ENCODE peak calls at places on chromosomes 5 and 9, in ten cellular contexts. One of them, this sample, is unnamed.

GRCh38 chr5:172179032-172179989 is 8.7 kb downstream of the STK10 start:
- DNase-seq in MM.1S: peak; percentile 73
- DNase-seq in HCT116: no peak
- DNase-seq in lower lobe of right lung: no peak
- DNase-seq in astrocyte of the spinal cord: peak; percentile 74
- DNase-seq in fibroblast of mammary gland: peak; percentile 30
- DNase-seq in BE2C: no peak
- DNase-seq in choroid plexus epithelial cell: peak; percentile 79
- DNase-seq in heart left ventricle: peak; percentile 57
- DNase-seq in cardiac fibroblast: peak; percentile 59
- DNase-seq in this sample: no peak

GRCh38 chr9:21028476-21028875 is 3.0 kb downstream of the HACD4 start:
- DNase-seq in MM.1S: no peak
- DNase-seq in HCT116: no peak
- DNase-seq in lower lobe of right lung: no peak
- DNase-seq in astrocyte of the spinal cord: peak; percentile 18
- DNase-seq in fibroblast of mammary gland: peak; percentile 16
- DNase-seq in BE2C: no peak
- DNase-seq in choroid plexus epithelial cell: no peak
- DNase-seq in heart left ventricle: no peak
- DNase-seq in cardiac fibroblast: peak; percentile 12
- DNase-seq in this sample: no peak

GRCh38 chr5:28110756-28111155 is 1072.4 kb upstream of the CDH9 start:
- DNase-seq in MM.1S: no peak
- DNase-seq in HCT116: no peak
- DNase-seq in lower lobe of right lung: no peak
- DNase-seq in astrocyte of the spinal cord: no peak
- DNase-seq in fibroblast of mammary gland: no peak
- DNase-seq in BE2C: no peak
- DNase-seq in choroid plexus epithelial cell: no peak
- DNase-seq in heart left ventricle: no peak
- DNase-seq in cardiac fibroblast: no peak
- DNase-seq in this sample: no peak

GRCh38 chr9:75457474-75458011 is 369.2 kb downstream of the OSTF1 start:
- DNase-seq in MM.1S: no peak
- DNase-seq in HCT116: no peak
- DNase-seq in lower lobe of right lung: no peak
- DNase-seq in astrocyte of the spinal cord: no peak
- DNase-seq in fibroblast of mammary gland: no peak
- DNase-seq in BE2C: no peak
- DNase-seq in choroid plexus epithelial cell: no peak
- DNase-seq in heart left ventricle: no peak
- DNase-seq in cardiac fibroblast: no peak
- DNase-seq in this sample: no peak

GRCh38 chr5:10556331-10556807 is 7.5 kb upstream of the ANKRD33B start:
- DNase-seq in MM.1S: no peak
- DNase-seq in HCT116: no peak
- DNase-seq in lower lobe of right lung: no peak
- DNase-seq in astrocyte of the spinal cord: peak; percentile 69
- DNase-seq in fibroblast of mammary gland: peak; percentile 88
- DNase-seq in BE2C: no peak
- DNase-seq in choroid plexus epithelial cell: peak; percentile 71
- DNase-seq in heart left ventricle: no peak
- DNase-seq in cardiac fibroblast: peak; percentile 75
- DNase-seq in this sample: no peak

GRCh38 chr5:96609369-96609768 is 52.8 kb upstream of the CAST start:
- DNase-seq in MM.1S: no peak
- DNase-seq in HCT116: no peak
- DNase-seq in lower lobe of right lung: no peak
- DNase-seq in astrocyte of the spinal cord: no peak
- DNase-seq in fibroblast of mammary gland: peak; percentile 25
- DNase-seq in BE2C: no peak
- DNase-seq in choroid plexus epithelial cell: peak; percentile 34
- DNase-seq in heart left ventricle: no peak
- DNase-seq in cardiac fibroblast: peak; percentile 40
- DNase-seq in this sample: no peak

GRCh38 chr5:9497347-9497746 is 48.5 kb downstream of the SEMA5A start:
- DNase-seq in MM.1S: no peak
- DNase-seq in HCT116: no peak
- DNase-seq in lower lobe of right lung: no peak
- DNase-seq in astrocyte of the spinal cord: no peak
- DNase-seq in fibroblast of mammary gland: no peak
- DNase-seq in BE2C: no peak
- DNase-seq in choroid plexus epithelial cell: no peak
- DNase-seq in heart left ventricle: no peak
- DNase-seq in cardiac fibroblast: no peak
- DNase-seq in this sample: no peak

GRCh38 chr9:70563437-70564204 is 149.2 kb upstream of the KLF9 start:
- DNase-seq in MM.1S: peak; percentile 87
- DNase-seq in HCT116: no peak
- DNase-seq in lower lobe of right lung: no peak
- DNase-seq in astrocyte of the spinal cord: peak; percentile 91
- DNase-seq in fibroblast of mammary gland: peak; percentile 82
- DNase-seq in BE2C: no peak
- DNase-seq in choroid plexus epithelial cell: peak; percentile 88
- DNase-seq in heart left ventricle: no peak
- DNase-seq in cardiac fibroblast: peak; percentile 60
- DNase-seq in this sample: no peak

GRCh38 chr5:95647886-95648860 is 1.6 kb downstream of the RFESD start:
- DNase-seq in MM.1S: no peak
- DNase-seq in HCT116: no peak
- DNase-seq in lower lobe of right lung: no peak
- DNase-seq in astrocyte of the spinal cord: no peak
- DNase-seq in fibroblast of mammary gland: no peak
- DNase-seq in BE2C: no peak
- DNase-seq in choroid plexus epithelial cell: peak; percentile 44
- DNase-seq in heart left ventricle: no peak
- DNase-seq in cardiac fibroblast: peak; percentile 14
- DNase-seq in this sample: no peak

GRCh38 chr5:54668096-54668495 is 150.5 kb downstream of the SNX18 start:
- DNase-seq in MM.1S: no peak
- DNase-seq in HCT116: no peak
- DNase-seq in lower lobe of right lung: no peak
- DNase-seq in astrocyte of the spinal cord: no peak
- DNase-seq in fibroblast of mammary gland: no peak
- DNase-seq in BE2C: no peak
- DNase-seq in choroid plexus epithelial cell: no peak
- DNase-seq in heart left ventricle: no peak
- DNase-seq in cardiac fibroblast: no peak
- DNase-seq in this sample: no peak

GRCh38 chr9:138075496-138075895 is 197.9 kb downstream of the CACNA1B start:
- DNase-seq in MM.1S: no peak
- DNase-seq in HCT116: no peak
- DNase-seq in lower lobe of right lung: no peak
- DNase-seq in astrocyte of the spinal cord: no peak
- DNase-seq in fibroblast of mammary gland: no peak
- DNase-seq in BE2C: no peak
- DNase-seq in choroid plexus epithelial cell: no peak
- DNase-seq in heart left ventricle: no peak
- DNase-seq in cardiac fibroblast: no peak
- DNase-seq in this sample: no peak

GRCh38 chr5:97427235-97427634 is 244.2 kb upstream of the RIOK2 start:
- DNase-seq in MM.1S: no peak
- DNase-seq in HCT116: no peak
- DNase-seq in lower lobe of right lung: no peak
- DNase-seq in astrocyte of the spinal cord: no peak
- DNase-seq in fibroblast of mammary gland: no peak
- DNase-seq in BE2C: no peak
- DNase-seq in choroid plexus epithelial cell: no peak
- DNase-seq in heart left ventricle: no peak
- DNase-seq in cardiac fibroblast: no peak
- DNase-seq in this sample: no peak

GRCh38 chr5:61823796-61824195 is 482.2 kb upstream of the KIF2A start:
- DNase-seq in MM.1S: no peak
- DNase-seq in HCT116: no peak
- DNase-seq in lower lobe of right lung: no peak
- DNase-seq in astrocyte of the spinal cord: no peak
- DNase-seq in fibroblast of mammary gland: no peak
- DNase-seq in BE2C: no peak
- DNase-seq in choroid plexus epithelial cell: no peak
- DNase-seq in heart left ventricle: no peak
- DNase-seq in cardiac fibroblast: no peak
- DNase-seq in this sample: no peak

GRCh38 chr9:120921751-120922181 is 4.8 kb downstream of the TRAF1 start:
- DNase-seq in MM.1S: no peak
- DNase-seq in HCT116: no peak
- DNase-seq in lower lobe of right lung: no peak
- DNase-seq in astrocyte of the spinal cord: no peak
- DNase-seq in fibroblast of mammary gland: no peak
- DNase-seq in BE2C: peak; percentile 53
- DNase-seq in choroid plexus epithelial cell: no peak
- DNase-seq in heart left ventricle: no peak
- DNase-seq in cardiac fibroblast: no peak
- DNase-seq in this sample: no peak

GRCh38 chr5:176181271-176181855 is 56.9 kb upstream of the SIMC1 start:
- DNase-seq in MM.1S: no peak
- DNase-seq in HCT116: no peak
- DNase-seq in lower lobe of right lung: no peak
- DNase-seq in astrocyte of the spinal cord: no peak
- DNase-seq in fibroblast of mammary gland: no peak
- DNase-seq in BE2C: no peak
- DNase-seq in choroid plexus epithelial cell: no peak
- DNase-seq in heart left ventricle: no peak
- DNase-seq in cardiac fibroblast: no peak
- DNase-seq in this sample: no peak

GRCh38 chr9:36946653-36947052 is 87.4 kb downstream of the PAX5 start:
- DNase-seq in MM.1S: no peak
- DNase-seq in HCT116: no peak
- DNase-seq in lower lobe of right lung: no peak
- DNase-seq in astrocyte of the spinal cord: peak; percentile 13
- DNase-seq in fibroblast of mammary gland: peak; percentile 41
- DNase-seq in BE2C: no peak
- DNase-seq in choroid plexus epithelial cell: no peak
- DNase-seq in heart left ventricle: no peak
- DNase-seq in cardiac fibroblast: peak; percentile 13
- DNase-seq in this sample: no peak

GRCh38 chr9:36949470-36949869 is 84.6 kb downstream of the PAX5 start:
- DNase-seq in MM.1S: no peak
- DNase-seq in HCT116: no peak
- DNase-seq in lower lobe of right lung: no peak
- DNase-seq in astrocyte of the spinal cord: no peak
- DNase-seq in fibroblast of mammary gland: no peak
- DNase-seq in BE2C: no peak
- DNase-seq in choroid plexus epithelial cell: no peak
- DNase-seq in heart left ventricle: no peak
- DNase-seq in cardiac fibroblast: no peak
- DNase-seq in this sample: no peak

GRCh38 chr9:36948051-36948450 is 86.0 kb downstream of the PAX5 start:
- DNase-seq in MM.1S: no peak
- DNase-seq in HCT116: no peak
- DNase-seq in lower lobe of right lung: no peak
- DNase-seq in astrocyte of the spinal cord: no peak
- DNase-seq in fibroblast of mammary gland: no peak
- DNase-seq in BE2C: no peak
- DNase-seq in choroid plexus epithelial cell: no peak
- DNase-seq in heart left ventricle: no peak
- DNase-seq in cardiac fibroblast: no peak
- DNase-seq in this sample: no peak

GRCh38 chr9:36945999-36946398 is 88.1 kb downstream of the PAX5 start:
- DNase-seq in MM.1S: no peak
- DNase-seq in HCT116: no peak
- DNase-seq in lower lobe of right lung: no peak
- DNase-seq in astrocyte of the spinal cord: no peak
- DNase-seq in fibroblast of mammary gland: no peak
- DNase-seq in BE2C: no peak
- DNase-seq in choroid plexus epithelial cell: no peak
- DNase-seq in heart left ventricle: no peak
- DNase-seq in cardiac fibroblast: no peak
- DNase-seq in this sample: no peak

GRCh38 chr9:36950389-36950788 is 83.7 kb downstream of the PAX5 start:
- DNase-seq in MM.1S: no peak
- DNase-seq in HCT116: no peak
- DNase-seq in lower lobe of right lung: no peak
- DNase-seq in astrocyte of the spinal cord: no peak
- DNase-seq in fibroblast of mammary gland: no peak
- DNase-seq in BE2C: no peak
- DNase-seq in choroid plexus epithelial cell: no peak
- DNase-seq in heart left ventricle: no peak
- DNase-seq in cardiac fibroblast: no peak
- DNase-seq in this sample: no peak
- H3K4me3 ChIP-seq in MM.1S: no peak overlapping the region
- H3K4me3 ChIP-seq in HCT116: no peak overlapping the region
- H3K4me3 ChIP-seq in lower lobe of right lung: no peak overlapping the region
- H3K4me3 ChIP-seq in astrocyte of the spinal cord: no peak overlapping the region
- H3K4me3 ChIP-seq in fibroblast of mammary gland: no peak overlapping the region
- H3K4me3 ChIP-seq in BE2C: no peak overlapping the region
- H3K4me3 ChIP-seq in choroid plexus epithelial cell: no peak overlapping the region
- H3K4me3 ChIP-seq in heart left ventricle: no peak overlapping the region
- H3K4me3 ChIP-seq in cardiac fibroblast: no peak overlapping the region
- H3K4me3 ChIP-seq in this sample: no peak overlapping the region

GRCh38 chr5:82885657-82886389 is 191.4 kb downstream of the TMEM167A start:
- DNase-seq in MM.1S: peak; percentile 19
- DNase-seq in HCT116: no peak
- DNase-seq in lower lobe of right lung: no peak
- DNase-seq in astrocyte of the spinal cord: peak; percentile 80
- DNase-seq in fibroblast of mammary gland: peak; percentile 58
- DNase-seq in BE2C: peak; percentile 12
- DNase-seq in choroid plexus epithelial cell: peak; percentile 13
- DNase-seq in heart left ventricle: no peak
- DNase-seq in cardiac fibroblast: peak; percentile 29
- DNase-seq in this sample: no peak
- TF ChIP-seq CTCF in MM.1S: peak; percentile 45
- TF ChIP-seq CTCF in HCT116: peak; percentile 19
- TF ChIP-seq CTCF in lower lobe of right lung: no peak
- TF ChIP-seq CTCF in astrocyte of the spinal cord: no peak
- TF ChIP-seq CTCF in fibroblast of mammary gland: no peak
- TF ChIP-seq CTCF in BE2C: peak; percentile 30
- TF ChIP-seq CTCF in choroid plexus epithelial cell: peak; percentile 5
- TF ChIP-seq CTCF in heart left ventricle: no peak
- TF ChIP-seq CTCF in cardiac fibroblast: no peak
- TF ChIP-seq CTCF in this sample: no peak

GRCh38 chr5:88889165-88890069 is 6.4 kb upstream of the MEF2C start:
- DNase-seq in MM.1S: peak; percentile 89
- DNase-seq in HCT116: no peak
- DNase-seq in lower lobe of right lung: peak; percentile 77
- DNase-seq in astrocyte of the spinal cord: peak; percentile 62
- DNase-seq in fibroblast of mammary gland: peak; percentile 34
- DNase-seq in BE2C: no peak
- DNase-seq in choroid plexus epithelial cell: peak; percentile 40
- DNase-seq in heart left ventricle: peak; percentile 70
- DNase-seq in cardiac fibroblast: peak; percentile 56
- DNase-seq in this sample: no peak
- H3K4me3 ChIP-seq in MM.1S: peak overlapping the region; percentile 79
- H3K4me3 ChIP-seq in HCT116: no peak overlapping the region
- H3K4me3 ChIP-seq in lower lobe of right lung: peak overlapping the region; percentile 63
- H3K4me3 ChIP-seq in astrocyte of the spinal cord: peak overlapping the region; percentile 65
- H3K4me3 ChIP-seq in fibroblast of mammary gland: peak overlapping the region; percentile 68
- H3K4me3 ChIP-seq in BE2C: no peak overlapping the region
- H3K4me3 ChIP-seq in choroid plexus epithelial cell: peak overlapping the region; percentile 59
- H3K4me3 ChIP-seq in heart left ventricle: peak overlapping the region; percentile 65
- H3K4me3 ChIP-seq in cardiac fibroblast: peak overlapping the region; percentile 64
- H3K4me3 ChIP-seq in this sample: no peak overlapping the region

DNA sequence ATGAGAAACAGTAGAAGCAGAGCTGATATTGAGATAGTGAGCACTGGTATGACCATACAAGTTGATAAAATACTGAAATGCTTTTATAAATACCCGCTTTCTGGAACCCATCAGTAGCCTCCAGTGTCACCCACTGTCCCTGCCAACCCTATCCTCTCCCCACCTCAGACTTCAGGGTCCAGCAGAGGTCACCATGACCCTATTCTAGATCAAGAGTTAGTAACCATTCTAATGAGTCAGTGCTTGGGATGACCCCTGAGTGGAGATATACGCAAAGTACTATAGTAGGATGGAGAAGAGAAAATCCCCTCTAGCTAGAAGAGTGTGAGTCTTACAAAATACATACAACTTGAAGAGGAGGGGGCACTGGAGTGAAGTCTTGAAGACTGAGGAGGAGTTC is 297.9 kb upstream of the BRINP1 start:
- DNase-seq in MM.1S: no peak
- DNase-seq in HCT116: no peak
- DNase-seq in lower lobe of right lung: no peak
- DNase-seq in astrocyte of the spinal cord: no peak
- DNase-seq in fibroblast of mammary gland: no peak
- DNase-seq in BE2C: no peak
- DNase-seq in choroid plexus epithelial cell: no peak
- DNase-seq in heart left ventricle: no peak
- DNase-seq in cardiac fibroblast: no peak
- DNase-seq in this sample: no peak
- TF ChIP-seq CTCF in MM.1S: no peak
- TF ChIP-seq CTCF in HCT116: no peak
- TF ChIP-seq CTCF in lower lobe of right lung: no peak
- TF ChIP-seq CTCF in astrocyte of the spinal cord: no peak
- TF ChIP-seq CTCF in fibroblast of mammary gland: no peak
- TF ChIP-seq CTCF in BE2C: no peak
- TF ChIP-seq CTCF in choroid plexus epithelial cell: no peak
- TF ChIP-seq CTCF in heart left ventricle: no peak
- TF ChIP-seq CTCF in cardiac fibroblast: no peak
- TF ChIP-seq CTCF in this sample: peak; percentile 9